ENCODE peak calls at places on chromosomes 13 and 19, in five cellular contexts. Q is HEK293T, T is GM03348, O is MCF 10A, I is WTC11. D is an unnamed sample.

GRCh38 chr19:29106353-29106885 is 106.5 kb downstream of the UQCRFS1 start:
- DNase-seq in I (no peak), T (no peak), Q (no peak), O (no peak), D (no peak)

GRCh38 chr13:38636756-38637155 is 50.1 kb upstream of the FREM2 start:
- DNase-seq in O (no peak), T (no peak), Q (no peak), I (no peak), D (no peak)

GRCh38 chr13:104833221-104833620 is 1702.2 kb downstream of the EFNB2 start:
- DNase-seq in Q (no peak), T (no peak), O (no peak), I (no peak), D (no peak)

GRCh38 chr13:101449971-101450748 is 2.3 kb upstream of the ITGBL1 start:
- DNase-seq in I (no peak), O (peak), Q (no peak), T (peak), D (no peak)

GRCh38 chr19:1968279-1969175 is 27.6 kb downstream of the CSNK1G2 start:
- DNase-seq in Q (no peak), T (no peak), O (no peak), I (no peak), D (no peak)

GRCh38 chr13:80473695-80474094 is 132.8 kb upstream of the SPRY2 start:
- DNase-seq in Q (no peak), T (no peak), O (peak), I (no peak), D (no peak)

GRCh38 chr13:64371045-64371444 is 2859.1 kb downstream of the PCDH9 start:
- DNase-seq in O (peak), T (peak), I (no peak), Q (no peak), D (no peak)

GRCh38 chr13:114067886-114068722 is 64.3 kb downstream of the RASA3 start:
- DNase-seq in O (no peak), T (no peak), Q (no peak), I (peak), D (peak)

GRCh38 chr19:49684983-49685553 is 4.3 kb upstream of the ADM5 start:
- DNase-seq in O (no peak), I (no peak), T (no peak), Q (no peak), D (no peak)

GRCh38 chr13:95239293-95239692 is 62.0 kb downstream of the ABCC4 start:
- DNase-seq in I (no peak), O (no peak), T (no peak), Q (no peak), D (no peak)

GRCh38 chr13:40781717-40782116 is 7.7 kb upstream of the SLC25A15 start:
- DNase-seq in Q (no peak), I (no peak), O (no peak), T (no peak), D (no peak)

GRCh38 chr19:49224856-49225255 is 67.3 kb downstream of the TRPM4 start:
- DNase-seq in O (peak), I (peak), Q (peak), T (peak), D (no peak)

GRCh38 chr13:29855009-29855408 is 4.6 kb upstream of the UBL3 start:
- DNase-seq in T (no peak), Q (no peak), I (no peak), O (no peak), D (no peak)

GRCh38 chr13:26037302-26037701 is 14.5 kb downstream of the SHISA2 start:
- DNase-seq in T (no peak), I (peak), Q (peak), O (peak), D (no peak)

GRCh38 chr19:30367421-30367820 is 4.8 kb upstream of the ZNF536 start:
- DNase-seq in Q (no peak), O (no peak), I (no peak), T (no peak), D (no peak)

GRCh38 chr13:33472446-33472845 is 186.9 kb upstream of the STARD13 start:
- DNase-seq in I (no peak), T (no peak), O (no peak), Q (no peak), D (no peak)

GRCh38 chr13:53342623-53343022 is 314.0 kb downstream of the OLFM4 start:
- DNase-seq in I (no peak), O (no peak), T (no peak), Q (no peak), D (no peak)

GRCh38 chr13:20119960-20120359 is 40.9 kb downstream of the GJA3 start:
- DNase-seq in T (no peak), Q (no peak), O (no peak), I (no peak), D (no peak)

GRCh38 chr19:9863759-9864158 is 28.6 kb downstream of the PIN1 start:
- DNase-seq in Q (no peak), O (no peak), I (no peak), T (no peak), D (no peak)

GRCh38 chr13:77384999-77385398 is 58.1 kb upstream of the MYCBP2 start:
- DNase-seq in T (peak), O (no peak), Q (no peak), I (no peak), D (no peak)

GRCh38 chr13:113927661-113928581 is 46.0 kb downstream of the C13orf46 start:
- DNase-seq in I (peak), O (peak), T (peak), Q (no peak), D (no peak)

GRCh38 chr13:106619688-106620555 is 52.0 kb upstream of the ARGLU1 start:
- DNase-seq in Q (peak), T (peak), O (peak), I (peak), D (no peak)

GRCh38 chr19:42497492-42498226 is 30.6 kb downstream of the CEACAM1 start:
- DNase-seq in I (no peak), O (no peak), T (no peak), Q (no peak), D (no peak)

GRCh38 chr19:2170219-2170618 is 6.5 kb downstream of the DOT1L start:
- DNase-seq in T (no peak), I (no peak), O (no peak), Q (no peak), D (no peak)

GRCh38 chr19:53870485-53870844 is 2.8 kb downstream of the MYADM start:
- DNase-seq in T (peak), Q (no peak), I (no peak), O (no peak), D (peak)

GRCh38 chr13:39417131-39417530 is 185.9 kb downstream of the LHFPL6 start:
- DNase-seq in T (no peak), Q (peak), I (peak), O (peak), D (no peak)

GRCh38 chr13:112968910-112969691 is at the start of gene MCF2L:
- DNase-seq in I (no peak), O (no peak), Q (peak), T (peak), D (peak)

GRCh38 chr13:94313321-94313720 is 166.2 kb downstream of the DCT start:
- DNase-seq in O (no peak), I (no peak), T (no peak), Q (no peak), D (no peak)

GRCh38 chr19:40612831-40613668 is 11.9 kb downstream of the LTBP4 start:
- DNase-seq in Q (peak), I (peak), T (peak), O (no peak), D (peak)